ENCODE peak calls at places on chromosomes 4 and X, in ten cellular contexts. H is heart left ventricle; E is ascending aorta; M is ovary; F is CD8-positive, alpha-beta T cell; N is H1; L is right lobe of liver; U is OCI-LY7; Z is HCT116; T is cardiac muscle cell. I is an unnamed sample. For H3K4me1, the result is how much of the 10 kb centered on the place peaks cover.

GRCh38 chrX:45070116-45071007 is 130.3 kb downstream of the DIPK2B start:
- DNase-seq in H (no peak), E (no peak), M (no peak), F (no peak), N (no peak), L (no peak), U (peak), Z (peak), T (peak), I (no peak)

GRCh38 chrX:3548743-3549441 is 164.6 kb downstream of the PRKX start:
- DNase-seq in H (no peak), E (no peak), M (no peak), F (no peak), N (no peak), L (no peak), U (peak), Z (peak), T (peak), I (peak)

GRCh38 chr4:47106561-47106960 is 75.2 kb downstream of the GABRB1 start:
- DNase-seq in H (no peak), E (no peak), M (no peak), F (no peak), N (no peak), L (no peak), U (no peak), Z (no peak), T (no peak), I (no peak)

GRCh38 chrX:74372272-74372671 is 49.0 kb upstream of the SLC16A2 start:
- DNase-seq in H (no peak), E (no peak), M (no peak), F (no peak), N (no peak), L (no peak), U (no peak), Z (no peak), T (no peak), I (no peak)

GRCh38 chr4:160864253-160864652 is 1299.5 kb downstream of the FSTL5 start:
- DNase-seq in H (no peak), E (no peak), M (no peak), F (no peak), N (no peak), L (no peak), U (no peak), Z (no peak), T (no peak), I (no peak)

GRCh38 chr4:72205298-72205697 is 173.5 kb downstream of the NPFFR2 start:
- DNase-seq in H (no peak), E (no peak), M (no peak), F (no peak), N (no peak), L (no peak), U (no peak), Z (no peak), T (no peak), I (no peak)

GRCh38 chr4:187209921-187210613 is 486.4 kb upstream of the FAT1 start:
- DNase-seq in H (no peak), E (no peak), M (peak), F (no peak), N (no peak), L (no peak), U (no peak), Z (no peak), T (peak), I (no peak)

GRCh38 chrX:130139474-130140201 is 26.0 kb downstream of the AIFM1 start:
- DNase-seq in H (no peak), E (no peak), M (no peak), F (no peak), N (no peak), L (no peak), U (no peak), Z (no peak), T (peak), I (no peak)

GRCh38 chr4:110454456-110454855 is 21.5 kb upstream of the ENPEP start:
- DNase-seq in H (no peak), E (no peak), M (no peak), F (no peak), N (no peak), L (no peak), U (no peak), Z (no peak), T (no peak), I (no peak)

GRCh38 chr4:108385076-108385475 is 216.3 kb upstream of the LEF1 start:
- DNase-seq in H (no peak), E (no peak), M (no peak), F (no peak), N (no peak), L (no peak), U (no peak), Z (no peak), T (no peak), I (no peak)

GRCh38 chr4:168631241-168632151 is 134.6 kb downstream of the PALLD start:
- DNase-seq in H (peak), E (peak), M (peak), F (no peak), N (peak), L (peak), U (no peak), Z (no peak), T (peak), I (no peak)

GRCh38 chr4:179447308-179447707 is 2005.1 kb upstream of the AGA start:
- DNase-seq in H (no peak), E (no peak), M (no peak), F (no peak), N (no peak), L (no peak), U (no peak), Z (no peak), T (no peak), I (no peak)

GRCh38 chr4:7966281-7967062 is 26.8 kb upstream of the AFAP1 start:
- DNase-seq in H (no peak), E (no peak), M (no peak), F (no peak), N (no peak), L (no peak), U (no peak), Z (no peak), T (no peak), I (no peak)

GRCh38 chrX:97158270-97158669 is 274.6 kb downstream of the RPA4 start:
- DNase-seq in H (no peak), E (no peak), M (no peak), F (no peak), N (no peak), L (no peak), U (no peak), Z (no peak), T (no peak), I (no peak)

GRCh38 chr4:7052923-7053715 is 9.9 kb downstream of the TADA2B start:
- DNase-seq in H (peak), E (peak), M (no peak), F (no peak), N (no peak), L (peak), U (no peak), Z (no peak), T (no peak), I (no peak)

GRCh38 chrX:19350831-19351447 is 7.2 kb downstream of the PDHA1 start:
- DNase-seq in H (no peak), E (no peak), M (no peak), F (no peak), N (no peak), L (no peak), U (no peak), Z (no peak), T (no peak), I (no peak)

GRCh38 chr4:129532573-129532972 is 436.6 kb downstream of the C4orf33 start:
- DNase-seq in H (no peak), E (no peak), M (no peak), F (no peak), N (no peak), L (no peak), U (no peak), Z (no peak), T (no peak), I (no peak)

GRCh38 chrX:47831788-47832187 is 4.9 kb upstream of the ZNF81 start:
- DNase-seq in H (peak), E (no peak), M (no peak), F (no peak), N (no peak), L (no peak), U (peak), Z (peak), T (peak), I (no peak)

GRCh38 chrX:16848541-16848940 is 21.6 kb downstream of the RBBP7 start:
- DNase-seq in H (no peak), E (no peak), M (no peak), F (no peak), N (no peak), L (no peak), U (no peak), Z (no peak), T (no peak), I (no peak)

GRCh38 chr4:110508827-110509446 is 33.0 kb downstream of the ENPEP start:
- DNase-seq in H (no peak), E (no peak), M (no peak), F (no peak), N (no peak), L (no peak), U (no peak), Z (no peak), T (peak), I (no peak)

GRCh38 chr4:26191353-26191752 is 129.5 kb upstream of the RBPJ start:
- DNase-seq in H (no peak), E (no peak), M (no peak), F (no peak), N (no peak), L (no peak), U (no peak), Z (no peak), T (no peak), I (no peak)

GRCh38 chr4:6548882-6549230 is 26.1 kb upstream of the MAN2B2 start:
- DNase-seq in H (no peak), E (no peak), M (no peak), F (no peak), N (no peak), L (no peak), U (no peak), Z (no peak), T (no peak), I (no peak)

GRCh38 chr4:106095408-106095807 is 200.1 kb downstream of the NPNT start:
- DNase-seq in H (no peak), E (no peak), M (no peak), F (no peak), N (no peak), L (no peak), U (no peak), Z (no peak), T (peak), I (no peak)

GRCh38 chr4:140802591-140802990 is 46.4 kb upstream of the TBC1D9 start:
- DNase-seq in H (no peak), E (no peak), M (no peak), F (no peak), N (no peak), L (no peak), U (no peak), Z (no peak), T (no peak), I (no peak)
- H3K4me1 ChIP-seq in H (under half), E (under half), M (under half), F (under half), N (under half), L (under half), U (half or more), Z (under half), T (under half), I (under half)

GRCh38 chr4:147137280-147137679 is 191.6 kb upstream of the TTC29 start:
- DNase-seq in H (no peak), E (no peak), M (no peak), F (no peak), N (no peak), L (no peak), U (no peak), Z (no peak), T (no peak), I (no peak)
- H3K27ac ChIP-seq in H (peak), E (no peak), M (no peak), F (no peak), N (no peak), L (no peak), U (no peak), Z (no peak), T (no peak), I (peak)

GRCh38 chr4:87032884-87033533 is 98.2 kb downstream of the AFF1 start:
- DNase-seq in H (no peak), E (no peak), M (no peak), F (no peak), N (no peak), L (no peak), U (no peak), Z (no peak), T (peak), I (no peak)

GRCh38 chr4:87035881-87036509 is 101.2 kb downstream of the AFF1 start:
- DNase-seq in H (peak), E (no peak), M (no peak), F (no peak), N (no peak), L (no peak), U (peak), Z (no peak), T (no peak), I (no peak)

GRCh38 chr4:87036713-87037112 is 101.9 kb downstream of the AFF1 start:
- DNase-seq in H (no peak), E (no peak), M (no peak), F (no peak), N (no peak), L (no peak), U (no peak), Z (no peak), T (no peak), I (no peak)

GRCh38 chr4:87033902-87034301 is 99.1 kb downstream of the AFF1 start:
- DNase-seq in H (no peak), E (no peak), M (no peak), F (no peak), N (no peak), L (no peak), U (no peak), Z (no peak), T (no peak), I (no peak)

DNA sequence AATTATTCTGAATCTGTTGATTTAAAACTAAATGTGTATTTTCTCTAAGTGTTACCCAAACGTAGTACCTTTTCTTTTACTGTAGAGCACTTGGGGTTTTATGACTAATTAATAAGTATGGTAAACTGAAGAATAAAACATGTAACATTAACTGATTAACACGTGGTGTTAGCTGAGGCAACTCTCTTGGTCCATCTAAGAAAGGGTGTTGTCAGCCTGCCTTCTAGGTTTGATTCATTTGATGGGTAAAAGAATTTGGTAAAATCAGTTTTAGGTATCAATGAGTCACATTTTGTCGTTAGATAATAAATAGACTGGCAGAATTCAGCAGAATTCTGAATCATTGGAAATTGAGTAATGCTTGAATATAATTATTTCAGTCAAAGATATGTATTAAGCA is 99.7 kb downstream of the AFF1 start:
- DNase-seq in H (no peak), E (no peak), M (no peak), F (no peak), N (no peak), L (no peak), U (no peak), Z (no peak), T (no peak), I (no peak)
- H3K4me1 ChIP-seq in H (half or more), E (under half), M (under half), F (under half), N (under half), L (under half), U (half or more), Z (under half), T (half or more), I (half or more)

GRCh38 chr4:158163941-158164665 is 8.7 kb downstream of the GASK1B start:
- DNase-seq in H (no peak), E (no peak), M (no peak), F (no peak), N (no peak), L (no peak), U (no peak), Z (no peak), T (no peak), I (no peak)

GRCh38 chr4:158159054-158159717 is 13.6 kb downstream of the GASK1B start:
- DNase-seq in H (no peak), E (no peak), M (no peak), F (no peak), N (no peak), L (no peak), U (no peak), Z (no peak), T (peak), I (no peak)

GRCh38 chr4:158159718-158160094 is 13.1 kb downstream of the GASK1B start:
- DNase-seq in H (no peak), E (no peak), M (no peak), F (no peak), N (no peak), L (no peak), U (no peak), Z (no peak), T (peak), I (no peak)

GRCh38 chr4:158162637-158163036 is 10.2 kb downstream of the GASK1B start:
- DNase-seq in H (no peak), E (no peak), M (no peak), F (no peak), N (no peak), L (no peak), U (no peak), Z (no peak), T (no peak), I (no peak)

GRCh38 chr4:158161561-158162354 is 11.1 kb downstream of the GASK1B start:
- DNase-seq in H (peak), E (peak), M (no peak), F (no peak), N (no peak), L (no peak), U (no peak), Z (peak), T (peak), I (peak)
- H3K27ac ChIP-seq in H (peak), E (peak), M (no peak), F (no peak), N (no peak), L (peak), U (no peak), Z (peak), T (no peak), I (peak)

GRCh38 chr4:76216521-76216920 is 2.9 kb upstream of the SCARB2 start:
- DNase-seq in H (no peak), E (no peak), M (no peak), F (no peak), N (no peak), L (no peak), U (no peak), Z (no peak), T (no peak), I (no peak)
- H3K4me1 ChIP-seq in H (under half), E (under half), M (under half), F (under half), N (under half), L (under half), U (under half), Z (under half), T (under half), I (under half)

GRCh38 chr4:48899950-48900349 is 6.6 kb downstream of the OCIAD2 start:
- DNase-seq in H (no peak), E (no peak), M (no peak), F (no peak), N (no peak), L (no peak), U (no peak), Z (no peak), T (peak), I (no peak)
- H3K27ac ChIP-seq in H (no peak), E (no peak), M (no peak), F (no peak), N (no peak), L (no peak), U (no peak), Z (no peak), T (no peak), I (no peak)

DNA sequence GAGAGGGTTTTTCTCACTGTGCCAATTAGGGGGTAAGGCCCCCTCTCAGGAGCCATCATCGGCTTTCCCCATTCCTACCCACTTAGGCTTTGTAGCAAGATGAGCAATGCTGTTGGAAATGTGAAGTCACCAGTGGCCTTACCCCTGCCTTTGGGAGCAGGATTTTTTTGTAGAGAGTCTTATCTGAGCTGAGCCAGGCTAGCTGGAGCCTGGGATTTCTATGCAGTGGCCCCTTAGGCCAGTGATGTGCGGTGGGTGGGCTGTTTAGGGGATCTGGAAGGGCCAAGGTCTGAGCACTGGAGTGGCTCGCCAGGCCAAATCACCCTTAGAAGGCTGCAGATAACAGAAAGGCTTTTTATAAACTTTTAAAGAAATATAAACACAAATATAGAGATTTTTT is 4.2 kb downstream of the CXorf65 start:
- DNase-seq in H (no peak), E (no peak), M (no peak), F (no peak), N (no peak), L (no peak), U (no peak), Z (no peak), T (no peak), I (no peak)
- H3K4me1 ChIP-seq in H (under half), E (under half), M (under half), F (half or more), N (under half), L (under half), U (under half), Z (under half), T (under half), I (under half)

GRCh38 chr4:2265113-2266110 is 3.5 kb upstream of the MXD4 start:
- DNase-seq in H (peak), E (no peak), M (no peak), F (no peak), N (no peak), L (peak), U (no peak), Z (no peak), T (no peak), I (no peak)
- H3K27ac ChIP-seq in H (peak), E (peak), M (peak), F (no peak), N (no peak), L (no peak), U (no peak), Z (no peak), T (no peak), I (peak)